ENCODE peak calls at places on chromosomes 5 and 9, in five cellular contexts. L is uterus, B is neuronal stem cell, F is astrocyte, Z is kidney. T is an unnamed sample. For H3K4me1, the result is how much of the 10 kb centered on the place peaks cover.

GRCh38 chr9:94666364-94667099 is 27.2 kb upstream of the FBP1 start:
- DNase-seq in L (no peak), Z (no peak), B (no peak), F (no peak), T (no peak)

GRCh38 chr5:26856238-26856637 is 182.1 kb downstream of the CDH9 start:
- DNase-seq in B (no peak), Z (no peak), L (no peak), F (no peak), T (no peak)

GRCh38 chr5:126370796-126371718 is 52.2 kb upstream of the GRAMD2B start:
- DNase-seq in B (no peak), L (no peak), F (peak), Z (peak), T (no peak)

GRCh38 chr9:131977074-131977838 is 102.4 kb downstream of the MED27 start:
- DNase-seq in F (no peak), B (no peak), Z (no peak), L (no peak), T (no peak)

GRCh38 chr5:176619203-176619568 is 9.2 kb upstream of the GPRIN1 start:
- DNase-seq in Z (peak), L (no peak), B (peak), F (peak), T (peak)

GRCh38 chr9:72704688-72705375 is 183.4 kb downstream of the TMC1 start:
- DNase-seq in B (no peak), Z (no peak), F (no peak), L (no peak), T (no peak)

GRCh38 chr5:176418251-176418650 is 1.9 kb upstream of the CLTB start:
- DNase-seq in B (no peak), L (no peak), Z (no peak), F (peak), T (no peak)

GRCh38 chr5:9115093-9115492 is 430.8 kb downstream of the SEMA5A start:
- DNase-seq in F (no peak), L (no peak), Z (no peak), B (no peak), T (no peak)

GRCh38 chr5:124527220-124527991 is 219.0 kb downstream of the ZNF608 start:
- DNase-seq in L (no peak), Z (no peak), B (no peak), F (peak), T (no peak)

GRCh38 chr5:172731286-172732073 is 39.5 kb downstream of the DUSP1 start:
- DNase-seq in Z (peak), B (no peak), L (no peak), F (peak), T (no peak)

GRCh38 chr5:168159425-168159824 is 132.0 kb upstream of the WWC1 start:
- DNase-seq in F (no peak), B (no peak), L (no peak), Z (peak), T (no peak)

GRCh38 chr5:175836741-175837729 is 34.3 kb upstream of the CPLX2 start:
- DNase-seq in Z (no peak), L (no peak), B (no peak), F (no peak), T (no peak)

GRCh38 chr9:114007991-114008666 is 70.0 kb downstream of the AMBP start:
- DNase-seq in B (no peak), L (peak), F (no peak), Z (peak), T (no peak)

GRCh38 chr5:7869474-7870136 is 657 bp downstream of the MTRR start:
- DNase-seq in L (no peak), B (no peak), Z (no peak), F (no peak), T (peak)

GRCh38 chr5:68409259-68409658 is 193.7 kb downstream of the PIK3R1 start:
- DNase-seq in B (no peak), Z (no peak), L (no peak), F (peak), T (peak)

DNA sequence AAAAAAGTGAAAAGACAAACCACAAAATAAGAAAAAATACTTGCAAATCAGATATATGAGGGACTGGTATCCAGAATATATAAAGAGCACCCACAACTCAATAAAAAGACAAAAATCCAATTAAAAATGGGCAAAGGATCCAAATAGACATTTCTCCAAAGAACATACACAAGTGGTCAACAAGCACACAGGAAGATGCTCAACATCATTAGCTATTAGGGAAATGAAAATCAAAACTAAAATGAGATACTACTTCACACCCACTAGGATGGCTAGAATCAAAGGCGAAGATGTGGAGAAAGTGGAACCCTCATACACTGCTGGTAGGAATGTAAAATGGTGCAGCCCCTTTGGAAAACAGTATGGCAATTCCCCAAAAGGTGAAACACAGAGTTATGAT is 21.1 kb upstream of the DPM2 start:
- DNase-seq in L (no peak), B (no peak), F (no peak), Z (no peak), T (no peak)
- H3K4me1 ChIP-seq in L (under half), B (under half), F (under half), Z (under half), T (under half)

DNA sequence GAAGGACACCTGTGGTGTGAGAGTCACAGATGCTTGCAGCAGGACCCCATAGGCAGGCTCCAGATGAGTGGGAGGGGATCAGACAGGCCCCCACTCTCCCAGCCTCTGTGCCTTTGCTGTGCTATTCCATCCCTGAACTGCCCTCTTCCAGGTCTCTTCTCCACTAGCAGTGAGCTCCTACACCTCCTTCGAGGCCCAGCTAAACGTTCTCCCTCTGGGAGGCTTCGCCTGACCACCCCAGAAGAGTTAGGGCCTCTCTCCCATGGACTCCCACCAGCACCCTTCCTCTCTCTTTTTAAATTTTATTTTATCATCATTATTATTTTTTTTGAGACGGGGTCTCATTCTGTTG is 35.9 kb upstream of the STRBP start:
- DNase-seq in B (no peak), Z (no peak), L (no peak), F (no peak), T (no peak)
- H3K4me1 ChIP-seq in B (under half), Z (under half), L (under half), F (under half), T (under half)

DNA sequence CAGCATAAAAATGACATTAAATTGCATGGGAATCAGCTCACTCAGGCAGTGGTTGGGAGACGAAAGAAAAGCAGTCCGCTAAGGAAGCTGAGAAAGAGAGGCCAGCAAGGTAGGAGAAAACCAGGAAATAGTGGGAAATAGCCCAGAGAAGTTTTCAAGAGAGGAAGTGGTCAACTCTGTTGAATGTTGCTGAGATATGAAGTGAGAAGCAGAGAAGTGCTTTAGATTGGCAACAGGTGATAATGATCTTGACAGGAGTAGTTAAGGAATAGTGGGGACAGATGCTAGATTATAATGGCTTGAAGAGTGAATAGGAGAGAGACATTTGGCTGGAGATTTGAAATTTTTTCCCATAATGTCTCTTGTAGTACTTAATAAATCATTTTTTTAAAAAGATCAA is 30.8 kb downstream of the CNTRL start:
- DNase-seq in B (no peak), L (no peak), Z (no peak), F (no peak), T (no peak)
- H3K4me1 ChIP-seq in B (under half), L (under half), Z (under half), F (under half), T (under half)

DNA sequence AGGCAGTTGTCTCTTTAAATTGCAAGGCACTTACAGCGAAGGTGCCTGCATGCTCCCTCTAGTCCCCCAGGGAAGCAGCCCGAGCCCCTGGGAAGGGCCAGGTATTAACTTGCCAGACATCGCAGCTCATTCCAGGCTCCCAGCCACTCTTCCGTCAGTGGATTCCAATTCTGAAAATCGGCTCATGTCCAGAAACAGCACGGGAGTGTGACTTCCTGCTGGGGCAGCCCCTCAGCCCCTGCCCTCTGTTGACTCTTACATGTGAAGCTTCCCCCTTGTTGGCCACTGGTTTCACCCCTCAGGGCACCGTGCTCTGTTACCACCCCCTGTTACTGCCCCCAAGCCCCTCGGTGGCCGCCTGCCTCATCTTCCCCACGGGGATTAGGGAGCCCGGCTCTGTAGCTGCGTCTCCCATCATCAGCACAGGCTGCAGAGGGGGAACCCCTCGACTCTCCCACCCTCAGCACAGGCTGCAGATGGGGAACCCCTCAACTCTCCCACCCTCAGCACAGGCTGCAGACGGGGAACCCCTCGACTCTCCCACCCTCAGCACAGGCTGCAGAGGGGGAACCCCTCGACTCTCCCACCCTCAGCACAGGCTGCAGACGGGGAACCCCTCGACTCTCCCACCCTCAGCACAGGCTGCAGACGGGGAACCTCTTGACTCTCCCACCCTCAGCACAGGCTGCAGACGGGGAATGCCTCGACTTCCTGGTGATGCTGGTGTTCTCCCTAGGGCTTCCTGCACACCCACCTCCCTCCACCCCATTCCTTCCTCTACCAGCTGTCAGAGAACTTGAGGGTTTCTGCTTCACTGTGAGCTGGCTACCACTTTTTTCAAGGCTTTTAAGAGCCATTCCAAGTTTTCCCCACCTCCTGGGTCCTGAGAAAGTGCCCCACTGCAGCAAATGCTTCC is 11.1 kb upstream of the CACNA1B start:
- DNase-seq in L (no peak), Z (no peak), B (no peak), F (no peak), T (no peak)
- H3K4me1 ChIP-seq in L (under half), Z (under half), B (under half), F (under half), T (under half)

GRCh38 chr5:177972613-177973012 is 23.4 kb downstream of the PROP1 start:
- DNase-seq in Z (no peak), B (no peak), F (no peak), L (no peak), T (peak)
- H3K4me1 ChIP-seq in Z (under half), B (under half), F (under half), L (under half), T (under half)

GRCh38 chr5:179960204-179960831 is 52.6 kb upstream of the TBC1D9B start:
- DNase-seq in L (no peak), Z (no peak), B (no peak), F (no peak), T (no peak)

GRCh38 chr5:179955062-179955461 is 47.4 kb upstream of the TBC1D9B start:
- DNase-seq in L (no peak), Z (no peak), F (no peak), B (no peak), T (no peak)

GRCh38 chr5:179953934-179954833 is 46.5 kb upstream of the TBC1D9B start:
- DNase-seq in Z (no peak), F (peak), L (no peak), B (no peak), T (peak)

GRCh38 chr5:179959627-179960026 is 51.9 kb upstream of the TBC1D9B start:
- DNase-seq in F (no peak), B (no peak), Z (no peak), L (no peak), T (no peak)

GRCh38 chr5:179955630-179956029 is 47.9 kb upstream of the TBC1D9B start:
- DNase-seq in F (no peak), Z (no peak), B (no peak), L (no peak), T (no peak)
- H3K4me1 ChIP-seq in F (under half), Z (under half), B (under half), L (under half), T (under half)

DNA sequence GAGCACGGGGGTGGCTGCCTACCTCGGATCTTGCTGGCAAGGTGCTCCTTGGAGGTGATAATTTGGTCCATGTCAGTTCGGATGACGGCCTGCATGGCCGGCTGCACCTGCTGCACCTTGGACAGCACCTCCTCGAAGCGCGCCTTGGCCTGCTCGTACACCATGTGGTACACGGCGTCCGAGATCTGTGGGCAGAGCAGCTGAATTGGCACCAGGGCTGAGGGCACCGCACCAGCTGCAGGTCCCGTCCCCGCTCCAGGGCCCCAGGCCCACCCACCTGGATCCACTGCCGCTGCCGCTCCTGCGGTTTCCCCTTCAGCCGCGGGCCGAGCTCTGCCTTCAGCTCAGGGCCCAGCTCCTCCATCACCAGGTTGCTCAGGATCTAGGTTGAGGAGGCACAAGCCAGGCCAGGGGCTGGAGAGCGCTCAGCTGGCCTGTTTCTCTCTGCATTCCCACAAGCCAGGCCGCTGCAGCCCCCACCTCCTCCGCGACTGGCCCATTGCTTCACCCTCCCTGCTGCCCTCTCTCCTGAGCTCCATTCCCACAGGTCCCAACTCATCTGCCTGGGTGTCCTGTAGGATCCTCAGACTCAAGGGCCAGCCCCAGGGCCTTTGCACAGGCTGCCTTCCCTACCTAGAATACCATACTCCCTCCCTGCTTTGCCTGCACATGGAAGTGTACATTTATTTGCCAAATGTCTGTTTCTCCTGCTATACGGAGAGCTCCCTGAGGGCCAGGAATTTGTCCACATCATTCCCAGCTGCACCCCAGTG is 65.7 kb downstream of the LRSAM1 start:
- DNase-seq in L (no peak), F (no peak), Z (peak), B (no peak), T (no peak)
- H3K4me1 ChIP-seq in L (under half), F (half or more), Z (under half), B (under half), T (under half)

GRCh38 chr9:79817469-79818004 is 245.8 kb downstream of the TLE4 start:
- DNase-seq in F (peak), Z (no peak), L (no peak), B (no peak), T (no peak)
- H3K4me1 ChIP-seq in F (under half), Z (under half), L (under half), B (under half), T (under half)

DNA sequence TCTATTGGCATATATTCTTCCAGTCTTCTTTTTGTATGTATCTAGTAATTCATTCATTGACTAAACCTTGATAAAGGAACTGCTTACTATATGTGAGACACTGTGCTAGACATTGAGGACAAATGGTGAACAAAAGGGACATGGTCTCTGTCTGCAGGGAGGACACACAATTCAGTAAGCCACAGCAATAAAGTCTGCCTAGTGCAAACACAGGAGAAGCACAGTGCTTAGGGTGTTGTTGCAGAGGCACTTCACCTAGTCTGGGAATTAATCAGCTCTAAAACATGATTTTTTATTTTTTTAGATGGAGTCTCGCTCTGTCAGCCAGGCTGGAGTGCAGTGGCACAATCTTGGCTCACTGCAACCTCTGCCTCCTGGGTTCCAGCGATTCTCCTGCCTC is 6.4 kb upstream of the CCL28 start:
- DNase-seq in F (no peak), B (no peak), Z (no peak), L (no peak), T (no peak)
- H3K4me1 ChIP-seq in F (under half), B (under half), Z (under half), L (under half), T (under half)